ENCODE peak calls at places on chromosomes 6 and 20, in five cellular contexts. H, P, C, R and I are unnamed samples.

GRCh38 chr20:21981179-21981578 is 275.7 kb downstream of the PAX1 start:
- DNase-seq in H (no peak), P (peak; percentile 17), C (no peak), R (no peak), I (peak; percentile 47)

GRCh38 chr6:100281471-100281878 is 183.2 kb downstream of the SIM1 start:
- DNase-seq in H (no peak), P (no peak), C (no peak), R (no peak), I (no peak)

GRCh38 chr6:21648475-21649050 is 55.0 kb downstream of the SOX4 start:
- DNase-seq in H (no peak), P (no peak), C (no peak), R (no peak), I (no peak)

GRCh38 chr6:44341095-44341890 is 1.2 kb upstream of the SPATS1 start:
- DNase-seq in H (no peak), P (no peak), C (no peak), R (no peak), I (no peak)

GRCh38 chr20:46639587-46639986 is 11.7 kb downstream of the SLC13A3 start:
- DNase-seq in H (no peak), P (no peak), C (no peak), R (no peak), I (no peak)

GRCh38 chr6:13262302-13263006 is 65.9 kb downstream of the TBC1D7 start:
- DNase-seq in H (no peak), P (no peak), C (no peak), R (no peak), I (no peak)

GRCh38 chr6:4599924-4600323 is 176.3 kb upstream of the CDYL start:
- DNase-seq in H (peak; percentile 88), P (peak; percentile 27), C (no peak), R (no peak), I (peak; percentile 72)

GRCh38 chr6:43287717-43288679 is 10.1 kb upstream of the SLC22A7 start:
- DNase-seq in H (no peak), P (no peak), C (no peak), R (no peak), I (no peak)